ENCODE peak calls at places on chromosomes 16 and 17, in ten cellular contexts. A is endodermal cell, X is suprapubic skin, Y is cardiac fibroblast, H is HCT116, L is fibroblast of lung, C is astrocyte of the cerebellum, F is astrocyte of the spinal cord, I is right lobe of liver, V is neural progenitor cell. O is an unnamed sample.

GRCh38 chr17:44176671-44177501 is 6.4 kb downstream of the ASB16 start:
- DNase-seq in A (no peak), X (no peak), Y (no peak), H (no peak), L (no peak), C (no peak), F (no peak), I (no peak), V (no peak), O (no peak)

GRCh38 chr17:48178327-48178726 is 70.8 kb downstream of the SNX11 start:
- DNase-seq in A (no peak), X (no peak), Y (no peak), H (no peak), L (no peak), C (no peak), F (no peak), I (no peak), V (no peak), O (no peak)

GRCh38 chr16:51114369-51114768 is 36.7 kb downstream of the SALL1 start:
- DNase-seq in A (no peak), X (no peak), Y (no peak), H (no peak), L (no peak), C (no peak), F (no peak), I (no peak), V (peak), O (no peak)

GRCh38 chr16:89401641-89402445 is 88.5 kb downstream of the ANKRD11 start:
- DNase-seq in A (no peak), X (no peak), Y (no peak), H (no peak), L (no peak), C (no peak), F (peak), I (no peak), V (no peak), O (peak)

GRCh38 chr16:27431773-27432599 is 30.0 kb downstream of the IL21R start:
- DNase-seq in A (no peak), X (peak), Y (no peak), H (no peak), L (no peak), C (no peak), F (no peak), I (no peak), V (no peak), O (no peak)

GRCh38 chr16:27320261-27321012 is 6.7 kb downstream of the IL4R start:
- DNase-seq in A (peak), X (peak), Y (no peak), H (no peak), L (no peak), C (no peak), F (no peak), I (no peak), V (no peak), O (no peak)

GRCh38 chr17:35160354-35161201 is 13.0 kb downstream of the UNC45B start:
- DNase-seq in A (no peak), X (no peak), Y (no peak), H (no peak), L (no peak), C (no peak), F (no peak), I (peak), V (no peak), O (no peak)

GRCh38 chr16:50884066-50884860 is 142.4 kb downstream of the CYLD start:
- DNase-seq in A (peak), X (no peak), Y (no peak), H (no peak), L (no peak), C (no peak), F (no peak), I (no peak), V (peak), O (no peak)

GRCh38 chr17:35932576-35932975 is 2.0 kb upstream of the RDM1 start:
- DNase-seq in A (no peak), X (no peak), Y (peak), H (no peak), L (no peak), C (no peak), F (no peak), I (no peak), V (no peak), O (no peak)

GRCh38 chr16:51134269-51134812 is 16.7 kb downstream of the SALL1 start:
- DNase-seq in A (peak), X (no peak), Y (no peak), H (no peak), L (no peak), C (no peak), F (no peak), I (no peak), V (peak), O (no peak)

GRCh38 chr17:3555189-3555796 is 2.3 kb downstream of the TRPV3 start:
- DNase-seq in A (peak), X (no peak), Y (no peak), H (no peak), L (no peak), C (no peak), F (no peak), I (peak), V (no peak), O (no peak)

GRCh38 chr16:10521681-10522274 is 58.6 kb downstream of the EMP2 start:
- DNase-seq in A (peak), X (no peak), Y (peak), H (peak), L (peak), C (peak), F (peak), I (no peak), V (peak), O (no peak)

GRCh38 chr16:55077231-55077630 is 146.6 kb downstream of the IRX5 start:
- DNase-seq in A (no peak), X (no peak), Y (no peak), H (no peak), L (no peak), C (no peak), F (no peak), I (no peak), V (no peak), O (no peak)

GRCh38 chr17:29827179-29827578 is 102.8 kb downstream of the SSH2 start:
- DNase-seq in A (no peak), X (no peak), Y (no peak), H (no peak), L (peak), C (no peak), F (no peak), I (no peak), V (no peak), O (no peak)

GRCh38 chr17:34133350-34133749 is 121.7 kb upstream of the CCL2 start:
- DNase-seq in A (peak), X (no peak), Y (no peak), H (no peak), L (no peak), C (no peak), F (no peak), I (no peak), V (no peak), O (no peak)

GRCh38 chr17:10117581-10118001 is 80.8 kb downstream of the GAS7 start:
- DNase-seq in A (peak), X (no peak), Y (no peak), H (no peak), L (peak), C (no peak), F (no peak), I (no peak), V (no peak), O (no peak)

GRCh38 chr17:81518785-81519283 is 6.2 kb upstream of the ACTG1 start:
- DNase-seq in A (peak), X (no peak), Y (no peak), H (no peak), L (no peak), C (no peak), F (no peak), I (peak), V (peak), O (no peak)

GRCh38 chr17:38464251-38464722 is 36.0 kb downstream of the ARHGAP23 start:
- DNase-seq in A (no peak), X (no peak), Y (peak), H (no peak), L (no peak), C (no peak), F (peak), I (no peak), V (no peak), O (no peak)

GRCh38 chr16:46897471-46897870 is 13.3 kb downstream of the GPT2 start:
- DNase-seq in A (no peak), X (no peak), Y (no peak), H (no peak), L (no peak), C (no peak), F (no peak), I (no peak), V (no peak), O (no peak)

GRCh38 chr16:87780385-87780989 is 14.7 kb upstream of the KLHDC4 start:
- DNase-seq in A (no peak), X (no peak), Y (peak), H (no peak), L (no peak), C (no peak), F (no peak), I (no peak), V (no peak), O (no peak)

GRCh38 chr16:24526701-24527470 is 12.5 kb upstream of the RBBP6 start:
- DNase-seq in A (no peak), X (peak), Y (no peak), H (no peak), L (no peak), C (no peak), F (no peak), I (no peak), V (no peak), O (no peak)

GRCh38 chr17:76026714-76027158 is 370 bp downstream of the EVPL start:
- DNase-seq in A (no peak), X (no peak), Y (no peak), H (no peak), L (no peak), C (no peak), F (no peak), I (no peak), V (no peak), O (no peak)

GRCh38 chr17:76023900-76024237 is 3.2 kb downstream of the EVPL start:
- DNase-seq in A (no peak), X (no peak), Y (no peak), H (no peak), L (no peak), C (no peak), F (no peak), I (no peak), V (no peak), O (no peak)

GRCh38 chr17:76024353-76024752 is 2.8 kb downstream of the EVPL start:
- DNase-seq in A (no peak), X (no peak), Y (no peak), H (no peak), L (no peak), C (no peak), F (no peak), I (no peak), V (no peak), O (no peak)

GRCh38 chr17:76025294-76025693 is 1.8 kb downstream of the EVPL start:
- DNase-seq in A (no peak), X (no peak), Y (no peak), H (no peak), L (no peak), C (no peak), F (no peak), I (no peak), V (no peak), O (no peak)

GRCh38 chr17:76027159-76027839 is at the start of gene EVPL:
- DNase-seq in A (peak), X (no peak), Y (no peak), H (peak), L (no peak), C (no peak), F (no peak), I (no peak), V (no peak), O (no peak)
- H3K4me3 ChIP-seq in A (no peak), X (peak), Y (no peak), H (peak), L (no peak), C (no peak), F (no peak), I (no peak), V (no peak), O (no peak)

GRCh38 chr16:85513649-85514048 is 99.5 kb upstream of the GSE1 start:
- DNase-seq in A (no peak), X (no peak), Y (no peak), H (no peak), L (no peak), C (no peak), F (no peak), I (no peak), V (peak), O (no peak)

GRCh38 chr16:85512716-85513115 is 100.4 kb upstream of the GSE1 start:
- DNase-seq in A (no peak), X (no peak), Y (no peak), H (no peak), L (peak), C (no peak), F (no peak), I (no peak), V (no peak), O (no peak)

GRCh38 chr16:85511938-85512551 is 101.1 kb upstream of the GSE1 start:
- DNase-seq in A (no peak), X (no peak), Y (no peak), H (no peak), L (no peak), C (no peak), F (no peak), I (no peak), V (no peak), O (no peak)

GRCh38 chr16:85514295-85514600 is 98.9 kb upstream of the GSE1 start:
- DNase-seq in A (peak), X (no peak), Y (no peak), H (no peak), L (no peak), C (no peak), F (no peak), I (peak), V (no peak), O (no peak)

DNA sequence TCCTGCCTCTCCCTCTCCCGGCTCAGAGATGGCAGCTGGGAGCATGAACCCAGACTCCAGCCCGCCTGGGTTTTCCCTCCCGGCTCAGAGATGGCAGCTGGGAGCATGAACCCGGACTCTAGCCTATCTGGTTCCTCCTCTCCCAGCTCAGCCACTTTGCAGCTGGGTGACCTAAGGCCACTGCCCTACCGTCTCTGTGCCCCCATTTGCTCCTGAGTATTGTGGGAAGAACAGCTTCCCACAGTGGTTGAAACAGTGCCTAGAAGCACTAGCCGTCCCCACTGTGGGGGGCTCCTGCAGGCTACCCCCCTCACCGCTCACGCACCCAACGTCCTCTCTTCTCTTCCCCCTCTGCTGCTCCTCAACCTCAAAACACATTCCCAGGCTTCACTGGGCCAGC is 99.9 kb upstream of the GSE1 start:
- DNase-seq in A (no peak), X (no peak), Y (no peak), H (no peak), L (no peak), C (no peak), F (no peak), I (no peak), V (no peak), O (no peak)
- TF ChIP-seq CTCF in A (no peak), X (no peak), Y (no peak), H (no peak), L (no peak), C (no peak), F (no peak), I (no peak), V (no peak), O (no peak)

DNA sequence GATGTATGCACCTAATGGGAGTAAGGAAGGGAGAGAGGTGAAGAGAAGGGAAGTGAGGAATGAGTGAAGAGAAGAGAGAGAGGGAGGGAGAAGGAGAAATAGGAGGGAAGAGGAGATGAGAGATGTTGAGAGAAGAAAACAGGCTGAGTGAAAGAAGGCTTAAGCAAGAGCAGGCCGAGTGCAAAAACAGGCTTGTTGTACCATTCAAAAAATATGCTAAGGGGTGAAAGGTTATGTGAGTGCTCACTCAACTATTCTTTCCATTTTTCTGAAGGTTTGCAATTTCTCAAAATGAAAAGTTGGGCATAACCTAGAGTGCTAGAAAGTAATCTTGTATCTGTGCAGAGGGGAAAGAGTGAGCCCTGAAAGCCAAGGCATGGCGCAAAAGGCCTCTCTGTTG is 22.9 kb downstream of the RPGRIP1L start:
- DNase-seq in A (no peak), X (no peak), Y (no peak), H (no peak), L (no peak), C (no peak), F (no peak), I (no peak), V (no peak), O (no peak)
- H3K4me3 ChIP-seq in A (no peak), X (no peak), Y (no peak), H (no peak), L (no peak), C (no peak), F (no peak), I (no peak), V (no peak), O (no peak)

GRCh38 chr17:4584835-4585187 is 482 bp downstream of the SMTNL2 start:
- DNase-seq in A (peak), X (no peak), Y (no peak), H (no peak), L (no peak), C (no peak), F (no peak), I (no peak), V (no peak), O (no peak)

GRCh38 chr17:4584125-4584834 is at the start of gene SMTNL2:
- DNase-seq in A (peak), X (no peak), Y (no peak), H (no peak), L (no peak), C (no peak), F (no peak), I (no peak), V (peak), O (no peak)

GRCh38 chr17:4583206-4583605 is 1.1 kb upstream of the SMTNL2 start:
- DNase-seq in A (no peak), X (no peak), Y (no peak), H (no peak), L (no peak), C (no peak), F (no peak), I (no peak), V (no peak), O (no peak)

GRCh38 chr17:4582691-4583090 is 1.6 kb upstream of the SMTNL2 start:
- DNase-seq in A (peak), X (no peak), Y (no peak), H (no peak), L (no peak), C (no peak), F (no peak), I (no peak), V (no peak), O (no peak)

GRCh38 chr17:4583796-4584124 is 569 bp upstream of the SMTNL2 start:
- DNase-seq in A (peak), X (no peak), Y (peak), H (peak), L (no peak), C (no peak), F (no peak), I (no peak), V (peak), O (no peak)
- TF ChIP-seq CTCF in A (peak), X (peak), Y (peak), H (peak), L (peak), C (peak), F (peak), I (no peak), V (peak), O (peak)

GRCh38 chr17:78588258-78589030 is 11.2 kb upstream of the DNAH17 start:
- DNase-seq in A (no peak), X (no peak), Y (no peak), H (no peak), L (no peak), C (no peak), F (no peak), I (peak), V (no peak), O (no peak)

GRCh38 chr17:78589031-78589675 is 12.0 kb upstream of the DNAH17 start:
- DNase-seq in A (no peak), X (no peak), Y (no peak), H (no peak), L (no peak), C (no peak), F (no peak), I (peak), V (no peak), O (no peak)

GRCh38 chr17:78583091-78583490 is 5.9 kb upstream of the DNAH17 start:
- DNase-seq in A (peak), X (no peak), Y (no peak), H (peak), L (no peak), C (no peak), F (no peak), I (peak), V (peak), O (no peak)

GRCh38 chr17:78581304-78581703 is 4.1 kb upstream of the DNAH17 start:
- DNase-seq in A (no peak), X (no peak), Y (no peak), H (no peak), L (no peak), C (no peak), F (no peak), I (peak), V (peak), O (no peak)

GRCh38 chr17:78585231-78585630 is 8.0 kb upstream of the DNAH17 start:
- DNase-seq in A (no peak), X (no peak), Y (no peak), H (no peak), L (no peak), C (no peak), F (no peak), I (peak), V (no peak), O (no peak)
- H3K4me3 ChIP-seq in A (no peak), X (no peak), Y (no peak), H (no peak), L (no peak), C (no peak), F (no peak), I (no peak), V (no peak), O (no peak)

DNA sequence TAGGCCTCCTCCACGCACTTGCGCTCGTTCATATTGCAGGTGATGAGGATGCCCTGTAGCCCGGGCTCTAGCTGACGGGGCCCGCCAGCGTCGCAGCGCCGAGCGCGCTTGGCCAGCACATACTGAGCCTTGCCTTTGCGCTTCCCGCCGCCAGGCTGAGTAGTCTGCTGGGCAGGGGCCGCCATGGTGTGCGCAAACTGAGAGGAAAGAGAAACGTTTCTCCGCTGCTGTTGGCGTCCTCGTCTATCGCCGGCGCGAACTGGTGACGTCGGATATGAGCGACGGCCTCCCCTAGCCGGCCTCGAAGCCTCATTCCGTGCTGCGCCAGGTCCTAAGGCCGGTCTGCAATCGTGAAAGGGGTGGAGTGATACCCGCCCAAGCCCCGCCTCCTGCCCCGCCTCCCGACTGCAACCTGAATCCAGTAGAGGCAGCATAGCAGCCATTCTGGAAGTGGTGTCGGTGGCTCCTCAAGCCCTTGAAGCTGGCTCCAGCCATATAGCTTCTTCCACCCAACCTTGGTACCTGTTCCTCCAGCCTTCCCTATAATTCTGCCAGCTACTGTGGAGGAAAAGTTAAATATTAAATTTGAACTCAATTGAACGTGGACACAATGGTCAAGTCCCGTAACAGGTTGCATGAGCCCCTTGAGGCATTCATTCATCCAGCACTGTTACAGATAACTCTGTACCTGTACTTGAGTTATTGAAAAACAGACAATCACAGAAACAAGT is at the start of gene THUMPD1:
- DNase-seq in A (peak), X (peak), Y (peak), H (peak), L (peak), C (peak), F (peak), I (peak), V (peak), O (peak)
- TF ChIP-seq CTCF in A (peak), X (peak), Y (peak), H (no peak), L (peak), C (peak), F (peak), I (no peak), V (peak), O (peak)

O was measured in AG04449.